ENCODE peak calls at places on chromosomes 11 and 22, in seven cellular contexts. H, G, O, U, Y, K and C are unnamed samples.

GRCh38 chr11:60455531-60456042 is at the start of gene MS4A1:
- DNase-seq in H (no peak), G (peak), O (no peak), U (no peak), Y (no peak), K (no peak), C (peak)

GRCh38 chr11:130727715-130728114 is 188.6 kb downstream of the SNX19 start:
- DNase-seq in H (no peak), G (no peak), O (no peak), U (no peak), Y (no peak), K (no peak), C (no peak)

GRCh38 chr22:49351761-49352221 is 475.9 kb downstream of the BRD1 start:
- DNase-seq in H (no peak), G (no peak), O (no peak), U (no peak), Y (no peak), K (no peak), C (no peak)

GRCh38 chr22:37060801-37061610 is 9.5 kb downstream of the KCTD17 start:
- DNase-seq in H (no peak), G (no peak), O (no peak), U (no peak), Y (no peak), K (no peak), C (peak)

GRCh38 chr11:76444384-76445121 is at the start of gene EMSY:
- DNase-seq in H (peak), G (peak), O (peak), U (peak), Y (peak), K (peak), C (peak)

GRCh38 chr11:113796663-113797259 is 17.2 kb downstream of the CLDN25 start:
- DNase-seq in H (peak), G (peak), O (peak), U (peak), Y (no peak), K (peak), C (peak)

GRCh38 chr11:10109836-10110235 is 184.2 kb downstream of the SBF2 start:
- DNase-seq in H (peak), G (no peak), O (peak), U (no peak), Y (no peak), K (no peak), C (no peak)

GRCh38 chr11:76048763-76049162 is 157.5 kb downstream of the WNT11 start:
- DNase-seq in H (no peak), G (no peak), O (no peak), U (peak), Y (no peak), K (no peak), C (no peak)

GRCh38 chr22:23213581-23214341 is 33.5 kb downstream of the BCR start:
- DNase-seq in H (no peak), G (no peak), O (no peak), U (no peak), Y (no peak), K (no peak), C (no peak)

GRCh38 chr22:22884010-22884887 is 3.4 kb upstream of the IGLL5 start:
- DNase-seq in H (peak), G (peak), O (peak), U (peak), Y (peak), K (peak), C (peak)

GRCh38 chr11:125176866-125177265 is 12.3 kb downstream of the PKNOX2 start:
- DNase-seq in H (no peak), G (no peak), O (no peak), U (no peak), Y (no peak), K (no peak), C (no peak)

GRCh38 chr22:39519681-39520053 is 695 bp upstream of the ATF4 start:
- DNase-seq in H (no peak), G (no peak), O (no peak), U (peak), Y (peak), K (peak), C (no peak)
- TF ChIP-seq CTCF in H (no peak), G (peak), O (peak), U (peak), Y (peak), K (peak), C (peak)

GRCh38 chr22:42591987-42592386 is 22.7 kb downstream of the POLDIP3 start:
- DNase-seq in H (no peak), G (no peak), O (no peak), U (no peak), Y (no peak), K (no peak), C (no peak)

GRCh38 chr22:42596376-42596775 is 18.3 kb downstream of the POLDIP3 start:
- DNase-seq in H (no peak), G (no peak), O (peak), U (no peak), Y (no peak), K (no peak), C (no peak)

GRCh38 chr22:42595434-42595833 is 19.2 kb downstream of the POLDIP3 start:
- DNase-seq in H (no peak), G (no peak), O (no peak), U (no peak), Y (no peak), K (no peak), C (no peak)

GRCh38 chr22:42601879-42602465 is 12.7 kb downstream of the POLDIP3 start:
- DNase-seq in H (no peak), G (no peak), O (no peak), U (no peak), Y (no peak), K (no peak), C (no peak)

DNA sequence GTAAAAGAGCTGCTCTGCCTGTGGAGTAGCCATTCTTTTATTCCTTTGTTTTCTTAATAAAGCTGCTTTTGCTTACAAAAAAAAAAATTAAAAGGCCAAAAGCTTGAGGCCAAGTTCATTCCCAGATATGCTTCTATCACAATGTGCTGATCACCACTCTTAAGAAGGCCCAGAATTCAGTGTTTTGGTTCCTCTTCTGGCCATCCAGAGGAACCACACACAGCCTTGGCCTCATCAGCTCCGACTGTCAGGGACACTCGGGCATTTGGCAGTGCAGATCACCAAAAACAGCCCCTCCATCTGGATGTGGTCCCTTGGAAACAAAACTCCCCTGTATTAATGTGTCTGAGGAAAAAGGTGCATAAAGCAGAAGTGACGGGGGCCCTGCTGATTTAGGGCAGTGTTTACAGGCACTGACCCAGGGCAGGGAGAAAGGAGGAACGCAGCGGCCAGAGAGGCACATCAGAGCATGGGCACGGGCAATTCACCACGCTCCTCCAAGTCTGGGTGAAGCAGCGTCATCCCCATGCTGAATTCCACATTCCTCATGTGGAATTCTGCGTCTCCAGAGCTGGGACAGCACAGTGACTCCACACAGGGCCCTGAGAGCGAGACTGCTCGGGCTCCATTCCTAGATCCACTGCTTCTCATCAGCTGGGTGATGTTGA is 17.7 kb downstream of the POLDIP3 start:
- DNase-seq in H (no peak), G (no peak), O (no peak), U (no peak), Y (no peak), K (no peak), C (no peak)
- TF ChIP-seq CTCF in H (no peak), G (no peak), O (peak), U (no peak), Y (no peak), K (no peak), C (no peak)

GRCh38 chr11:32333335-32333991 is 101.9 kb downstream of the WT1 start:
- DNase-seq in H (peak), G (no peak), O (peak), U (peak), Y (peak), K (peak), C (peak)
- TF ChIP-seq CTCF in H (peak), G (no peak), O (peak), U (peak), Y (no peak), K (peak), C (peak)

GRCh38 chr11:43708776-43709175 is 28.2 kb downstream of the HSD17B12 start:
- DNase-seq in H (no peak), G (no peak), O (no peak), U (no peak), Y (no peak), K (peak), C (no peak)
- TF ChIP-seq CTCF in H (no peak), G (peak), O (peak), U (peak), Y (no peak), K (peak), C (peak)

GRCh38 chr22:43824724-43825485 is 12.8 kb upstream of the EFCAB6 start:
- DNase-seq in H (no peak), G (no peak), O (no peak), U (no peak), Y (no peak), K (no peak), C (no peak)

GRCh38 chr22:43825651-43826050 is 13.5 kb upstream of the EFCAB6 start:
- DNase-seq in H (no peak), G (no peak), O (no peak), U (no peak), Y (no peak), K (no peak), C (no peak)

GRCh38 chr22:43827336-43827735 is 15.2 kb upstream of the EFCAB6 start:
- DNase-seq in H (no peak), G (no peak), O (no peak), U (no peak), Y (no peak), K (no peak), C (no peak)

GRCh38 chr22:43827926-43828710 is 16.0 kb upstream of the EFCAB6 start:
- DNase-seq in H (no peak), G (peak), O (no peak), U (peak), Y (no peak), K (no peak), C (no peak)

DNA sequence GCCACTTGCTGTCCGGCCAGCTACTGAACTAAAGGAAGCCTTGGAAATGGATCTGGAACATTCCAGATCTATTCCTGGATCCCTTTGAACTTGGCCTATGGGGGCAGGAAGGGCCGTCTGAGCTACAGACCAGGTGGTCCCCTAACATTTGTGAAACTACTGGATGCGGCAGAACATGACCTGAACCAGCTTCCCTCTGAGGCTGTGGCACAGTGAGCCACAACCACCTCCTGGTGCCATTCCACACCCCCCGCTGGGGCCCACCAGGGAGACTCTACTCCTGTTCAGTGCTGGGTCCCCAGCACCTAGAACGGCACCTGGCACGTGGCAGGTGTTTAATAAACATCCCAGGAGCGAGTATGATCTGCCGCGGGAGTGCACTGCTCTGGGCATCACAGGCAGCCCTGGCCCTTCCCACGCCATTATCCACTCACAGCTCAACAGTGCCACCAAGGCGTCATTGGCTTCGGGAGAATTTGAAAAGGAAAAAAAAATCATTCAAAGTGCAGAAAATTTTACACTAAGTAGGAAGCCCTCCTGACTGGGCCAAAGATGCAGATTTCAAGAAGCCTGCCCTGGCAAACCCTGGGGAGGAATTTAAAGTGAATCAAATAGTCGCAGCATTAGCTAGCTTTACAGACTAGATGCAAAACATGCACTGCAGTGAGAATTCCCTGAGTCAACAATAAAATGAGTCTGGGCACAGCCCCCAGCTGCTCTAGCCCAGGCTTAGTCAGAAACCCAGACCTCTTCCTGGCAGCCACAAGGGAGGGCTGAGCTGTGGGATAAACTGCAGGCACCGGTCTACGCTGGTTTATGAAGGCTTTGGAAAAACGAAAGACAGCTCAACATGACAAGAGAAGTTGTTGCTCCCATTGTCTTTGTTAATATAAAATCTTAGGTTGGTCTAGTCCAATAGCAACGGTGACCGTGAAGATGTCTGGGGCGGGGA is 14.3 kb upstream of the EFCAB6 start:
- DNase-seq in H (no peak), G (no peak), O (peak), U (peak), Y (no peak), K (peak), C (no peak)
- TF ChIP-seq CTCF in H (peak), G (no peak), O (peak), U (peak), Y (no peak), K (peak), C (peak)

GRCh38 chr11:62881579-62882427 is 1.1 kb downstream of the SLC3A2 start:
- DNase-seq in H (peak), G (no peak), O (peak), U (peak), Y (peak), K (peak), C (peak)
- TF ChIP-seq CTCF in H (no peak), G (peak), O (no peak), U (no peak), Y (no peak), K (no peak), C (no peak)

DNA sequence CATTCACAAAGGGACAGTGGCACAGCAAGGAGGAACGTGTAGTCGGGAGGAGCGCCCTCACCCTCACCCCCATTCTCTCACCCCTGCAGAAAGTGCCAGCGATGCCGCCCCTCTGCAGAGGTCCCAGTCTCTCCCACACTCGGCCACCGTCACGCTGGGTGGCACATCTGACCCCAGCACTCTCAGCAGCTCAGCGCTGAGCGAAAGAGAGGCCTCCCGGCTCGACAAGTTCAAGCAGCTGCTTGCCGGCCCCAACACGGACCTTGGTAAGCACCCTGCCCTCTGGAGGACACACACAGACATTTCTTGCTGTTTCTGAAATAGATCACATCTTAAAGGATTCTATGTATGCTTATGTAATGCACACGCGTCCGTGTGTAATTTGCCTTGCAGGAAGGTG is 34.9 kb downstream of the TBC1D22A start:
- DNase-seq in H (no peak), G (no peak), O (peak), U (peak), Y (no peak), K (peak), C (no peak)
- TF ChIP-seq CTCF in H (peak), G (no peak), O (peak), U (peak), Y (no peak), K (peak), C (peak)

GRCh38 chr11:44358713-44359112 is 48.8 kb upstream of the ALX4 start:
- DNase-seq in H (no peak), G (no peak), O (no peak), U (no peak), Y (no peak), K (no peak), C (no peak)
- TF ChIP-seq CTCF in H (no peak), G (no peak), O (no peak), U (no peak), Y (no peak), K (no peak), C (no peak)